ENCODE peak calls at places on chromosomes 1 and 21, in nine cellular contexts. K is vagina, T is IMR-90, X is stomach, J is Peyer's patch, S is endothelial cell of umbilical vein, G is ovary, M is body of pancreas, L is testis. Z is an unnamed sample. For H3K4me1, the result is how much of the 10 kb centered on the place peaks cover.

GRCh38 chr1:170562644-170563338 is 30.8 kb downstream of the GORAB start:
- DNase-seq in M (peak), S (peak), T (peak), L (peak), J (no peak), G (peak), X (no peak), K (no peak), Z (peak)

GRCh38 chr1:8587784-8588183 is 229.7 kb downstream of the RERE start:
- DNase-seq in K (no peak), J (no peak), S (no peak), G (no peak), M (no peak), T (no peak), X (no peak), L (no peak), Z (no peak)

GRCh38 chr1:229058111-229058551 is 212.8 kb upstream of the RAB4A start:
- DNase-seq in K (no peak), M (peak), S (no peak), X (peak), G (no peak), T (no peak), L (no peak), J (no peak), Z (no peak)

GRCh38 chr1:40901886-40902633 is 39.9 kb upstream of the CITED4 start:
- DNase-seq in S (peak), X (no peak), L (peak), K (no peak), T (peak), M (no peak), G (no peak), J (no peak), Z (no peak)

GRCh38 chr1:165496493-165496892 is 47.3 kb upstream of the LRRC52 start:
- DNase-seq in M (no peak), L (no peak), J (no peak), K (no peak), X (no peak), G (no peak), T (no peak), S (no peak), Z (no peak)

GRCh38 chr1:167057297-167057688 is 32.9 kb downstream of the GPA33 start:
- DNase-seq in K (no peak), L (peak), J (no peak), G (no peak), M (peak), T (peak), X (peak), S (no peak), Z (no peak)

GRCh38 chr1:47444578-47445465 is 7.0 kb downstream of the FOXD2 start:
- DNase-seq in S (no peak), J (peak), X (no peak), M (peak), G (no peak), T (peak), K (no peak), L (peak), Z (no peak)

GRCh38 chr1:33036051-33036525 is 595 bp downstream of the AK2 start:
- DNase-seq in L (peak), J (no peak), M (no peak), S (peak), T (peak), K (no peak), X (no peak), G (no peak), Z (no peak)

GRCh38 chr1:27724961-27725373 is 794 bp upstream of the FAM76A start:
- DNase-seq in X (peak), J (peak), K (no peak), M (peak), G (peak), S (peak), T (no peak), L (peak), Z (peak)

GRCh38 chr1:109482796-109483638 is 688 bp upstream of the ATXN7L2 start:
- DNase-seq in L (no peak), T (peak), S (peak), X (no peak), J (no peak), M (peak), K (no peak), G (peak), Z (peak)

GRCh38 chr1:110339427-110340206 is 440 bp downstream of the RBM15 start:
- DNase-seq in J (no peak), M (peak), T (peak), G (no peak), S (peak), X (peak), L (peak), K (no peak), Z (peak)

GRCh38 chr1:162740755-162741154 is 49.7 kb upstream of the HSD17B7 start:
- DNase-seq in L (no peak), K (no peak), T (peak), M (no peak), J (peak), G (no peak), X (no peak), S (no peak), Z (peak)

GRCh38 chr21:31837613-31838390 is 35.0 kb upstream of the HUNK start:
- DNase-seq in S (no peak), K (no peak), T (no peak), M (no peak), X (no peak), L (no peak), J (no peak), G (no peak), Z (no peak)

GRCh38 chr1:214416417-214417212 is 134.8 kb downstream of the PTPN14 start:
- DNase-seq in S (peak), J (no peak), G (no peak), T (peak), M (no peak), L (no peak), X (no peak), K (no peak), Z (no peak)

GRCh38 chr21:26131554-26131953 is 39.0 kb downstream of the APP start:
- DNase-seq in K (no peak), S (no peak), G (no peak), J (no peak), T (no peak), X (no peak), M (no peak), L (no peak), Z (no peak)

GRCh38 chr1:68322837-68323687 is 90.7 kb upstream of the WLS start:
- DNase-seq in G (peak), L (peak), S (no peak), K (no peak), J (no peak), M (no peak), T (peak), X (no peak), Z (peak)

GRCh38 chr1:169513208-169513607 is 27.5 kb upstream of the SLC19A2 start:
- DNase-seq in K (no peak), J (no peak), X (no peak), S (no peak), L (no peak), G (peak), M (no peak), T (no peak), Z (no peak)

GRCh38 chr1:161046574-161047167 is 894 bp upstream of the USF1 start:
- DNase-seq in L (no peak), J (no peak), K (no peak), T (no peak), S (no peak), G (no peak), X (no peak), M (no peak), Z (no peak)

GRCh38 chr1:170967042-170967910 is 31.9 kb downstream of the MROH9 start:
- DNase-seq in T (peak), X (no peak), L (peak), M (peak), G (peak), K (no peak), S (peak), J (no peak), Z (no peak)

GRCh38 chr1:67211589-67212563 is 45.6 kb downstream of the IL23R start:
- DNase-seq in T (peak), G (no peak), L (peak), M (peak), S (peak), X (no peak), J (no peak), K (no peak), Z (peak)

GRCh38 chr21:44374601-44375280 is 21.3 kb downstream of the TRPM2 start:
- DNase-seq in L (peak), J (peak), G (no peak), T (no peak), M (no peak), X (no peak), K (no peak), S (no peak), Z (no peak)

GRCh38 chr1:191963286-191963685 is 195.0 kb upstream of the RGS18 start:
- DNase-seq in X (no peak), G (no peak), J (no peak), T (peak), K (no peak), S (no peak), M (no peak), L (no peak), Z (no peak)

GRCh38 chr1:67170751-67171573 is 4.7 kb downstream of the IL23R start:
- DNase-seq in X (no peak), K (no peak), J (no peak), G (no peak), S (no peak), M (no peak), L (no peak), T (no peak), Z (no peak)

GRCh38 chr1:1120866-1121563 is 5.1 kb upstream of the C1orf159 start:
- DNase-seq in S (no peak), T (no peak), K (no peak), X (no peak), L (no peak), G (no peak), J (peak), M (no peak), Z (no peak)

GRCh38 chr1:203274603-203275381 is 30.5 kb upstream of the BTG2 start:
- DNase-seq in S (no peak), K (peak), M (no peak), L (peak), G (peak), X (no peak), J (no peak), T (peak), Z (peak)

GRCh38 chr1:112061852-112062451 is 72.5 kb upstream of the KCND3 start:
- DNase-seq in M (no peak), K (no peak), T (no peak), S (no peak), G (no peak), X (no peak), J (no peak), L (no peak), Z (no peak)

GRCh38 chr1:44049839-44050238 is 18.6 kb upstream of the SLC6A9 start:
- DNase-seq in X (no peak), L (no peak), M (no peak), K (no peak), T (peak), G (no peak), S (peak), J (no peak), Z (peak)

GRCh38 chr21:42389449-42389835 is 6.4 kb downstream of the TMPRSS3 start:
- DNase-seq in M (peak), T (no peak), S (no peak), G (no peak), K (no peak), X (peak), J (peak), L (no peak), Z (no peak)
- H3K4me3 ChIP-seq in M (no peak), T (no peak), S (no peak), G (no peak), K (no peak), X (peak), J (no peak), L (no peak), Z (no peak)

GRCh38 chr1:23178414-23178813 is 9.8 kb upstream of the LUZP1 start:
- DNase-seq in X (no peak), M (no peak), S (peak), T (no peak), L (no peak), K (no peak), G (no peak), J (no peak), Z (no peak)

GRCh38 chr1:23177031-23177430 is 8.4 kb upstream of the LUZP1 start:
- DNase-seq in G (no peak), S (no peak), L (no peak), X (no peak), M (no peak), T (no peak), K (no peak), J (no peak), Z (no peak)

GRCh38 chr1:23174383-23175110 is 5.9 kb upstream of the LUZP1 start:
- DNase-seq in T (no peak), K (no peak), M (no peak), L (no peak), G (no peak), S (no peak), X (no peak), J (no peak), Z (no peak)

GRCh38 chr1:23178931-23179330 is 10.3 kb upstream of the LUZP1 start:
- DNase-seq in J (no peak), K (no peak), S (peak), T (peak), M (no peak), X (no peak), L (no peak), G (no peak), Z (no peak)

DNA sequence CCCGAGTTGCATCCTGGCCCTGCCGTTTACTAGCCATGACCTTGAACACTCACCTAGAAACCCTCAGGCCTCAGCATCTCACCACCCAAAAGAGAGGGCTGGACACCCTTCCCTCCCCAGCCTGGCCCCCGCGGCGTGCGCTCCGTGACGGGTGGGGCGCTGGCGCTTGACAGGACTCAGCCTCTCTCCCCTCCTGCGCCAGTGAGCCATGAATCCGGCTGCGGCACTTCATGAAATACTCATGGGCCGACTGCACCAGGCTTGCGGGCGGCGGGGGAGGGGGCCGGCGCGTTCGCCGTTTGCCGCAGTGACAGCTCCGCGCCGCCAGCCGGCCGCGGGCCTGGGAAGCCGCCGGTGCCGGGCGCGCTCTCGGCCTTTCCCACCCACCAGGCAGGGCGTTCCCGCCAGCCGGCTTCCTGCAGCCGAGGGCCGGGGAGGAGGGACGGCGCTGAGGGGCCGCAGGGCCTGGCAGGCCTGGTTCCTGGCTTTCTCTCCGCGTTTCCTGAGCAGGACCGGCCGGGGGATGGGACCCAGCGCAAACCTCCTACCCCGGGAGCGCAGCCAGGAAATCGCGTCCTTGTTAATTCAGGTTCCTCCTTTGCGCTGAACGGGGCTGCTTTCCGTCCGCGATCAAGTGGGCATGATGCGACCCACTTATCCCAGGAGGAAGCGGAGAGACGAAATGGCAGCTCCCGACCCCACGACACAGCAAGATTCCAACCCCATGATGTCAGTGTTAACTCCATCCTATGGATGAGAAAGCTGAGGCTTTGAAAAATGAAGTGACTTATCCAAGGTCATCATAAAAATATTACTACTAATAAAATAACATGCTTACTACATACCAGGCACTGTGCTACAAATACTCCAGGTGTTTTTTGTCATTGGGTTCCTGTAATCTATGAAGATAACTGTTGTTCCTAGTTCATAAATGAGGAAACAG is 9.1 kb upstream of the LUZP1 start:
- DNase-seq in J (peak), S (peak), X (peak), K (no peak), G (peak), T (peak), L (peak), M (peak), Z (peak)
- TF ChIP-seq POLR2A in J (no peak), S (peak), X (no peak), K (no peak), G (no peak), T (peak), L (no peak), M (peak), Z (peak)

DNA sequence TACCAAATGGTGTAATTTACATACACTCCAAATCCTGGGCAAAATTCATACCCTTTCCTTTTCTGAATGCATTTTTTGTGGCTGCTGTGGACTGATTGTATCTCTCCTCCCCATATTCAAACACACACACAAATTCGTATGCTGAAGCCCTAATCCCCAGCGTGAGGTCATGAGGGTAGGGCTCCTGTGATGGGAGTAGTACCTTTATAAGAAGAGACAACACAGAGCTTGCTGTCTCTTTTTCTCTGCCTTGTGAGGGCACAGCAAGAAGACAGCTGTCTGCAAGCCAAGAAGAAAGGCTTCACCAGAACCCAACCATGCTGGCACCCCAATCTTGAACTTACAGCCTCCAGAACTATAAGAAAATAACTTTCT is 24.4 kb downstream of the DUSP10 start:
- DNase-seq in M (no peak), G (no peak), T (no peak), X (no peak), K (no peak), J (no peak), S (no peak), L (no peak), Z (no peak)
- H3K4me1 ChIP-seq in M (half or more), G (under half), T (half or more), X (half or more), K (under half), J (under half), S (under half), L (under half), Z (under half)

GRCh38 chr1:85465099-85465790 is at the start of gene DDAH1:
- DNase-seq in L (peak), X (peak), T (peak), K (no peak), M (peak), S (peak), G (peak), J (peak), Z (peak)

GRCh38 chr1:85465791-85466134 is 804 bp upstream of the DDAH1 start:
- DNase-seq in M (no peak), G (no peak), X (no peak), S (peak), K (no peak), L (peak), J (no peak), T (peak), Z (no peak)

GRCh38 chr1:85463666-85464496 is 1.1 kb downstream of the DDAH1 start:
- DNase-seq in L (no peak), J (no peak), M (no peak), S (no peak), G (peak), T (no peak), X (no peak), K (no peak), Z (no peak)

GRCh38 chr1:85462931-85463665 is 1.9 kb downstream of the DDAH1 start:
- DNase-seq in K (no peak), S (peak), X (no peak), G (no peak), M (peak), J (no peak), T (no peak), L (no peak), Z (no peak)

GRCh38 chr1:85464497-85465098 is 361 bp downstream of the DDAH1 start:
- DNase-seq in G (peak), X (peak), K (no peak), M (peak), S (peak), T (peak), L (peak), J (peak), Z (peak)
- H3K4me3 ChIP-seq in G (peak), X (peak), K (peak), M (peak), S (peak), T (peak), L (peak), J (peak), Z (peak)

GRCh38 chr1:37931493-37932158 is 15.2 kb downstream of the INPP5B start:
- DNase-seq in M (peak), K (no peak), S (peak), J (peak), T (peak), G (peak), X (peak), L (peak), Z (peak)
- TF ChIP-seq POLR2A in M (peak), K (no peak), S (no peak), J (no peak), T (no peak), G (no peak), X (no peak), L (no peak), Z (no peak)

DNA sequence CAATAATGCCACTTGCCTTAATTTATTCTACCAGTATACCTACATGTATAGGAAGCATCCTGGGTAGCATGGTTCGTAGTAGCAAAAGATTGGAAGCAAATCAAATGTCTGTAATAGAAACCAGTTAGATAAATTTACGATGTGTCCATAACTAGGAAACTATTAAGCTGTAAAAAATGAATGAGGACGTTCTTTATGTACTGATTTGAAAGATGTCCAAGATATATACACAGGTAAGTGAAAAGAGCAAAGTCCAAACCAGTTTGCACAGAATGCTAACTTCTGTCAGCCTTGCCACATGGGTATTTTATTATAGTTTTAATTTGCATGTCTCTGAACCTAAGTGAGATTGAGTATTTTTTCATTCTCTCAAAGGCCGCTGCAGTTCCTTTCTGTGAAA is 251.8 kb upstream of the IRF2BP2 start:
- DNase-seq in G (no peak), L (no peak), T (no peak), X (no peak), J (no peak), K (no peak), M (no peak), S (no peak), Z (no peak)
- H3K4me1 ChIP-seq in G (under half), L (under half), T (under half), X (under half), J (under half), K (under half), M (under half), S (under half), Z (under half)

GRCh38 chr1:16026723-16027484 is 5.1 kb downstream of the CLCNKA start:
- DNase-seq in T (no peak), K (no peak), M (peak), S (peak), L (no peak), J (no peak), G (peak), X (peak), Z (no peak)
- H3K4me3 ChIP-seq in T (peak), K (peak), M (no peak), S (no peak), L (peak), J (no peak), G (peak), X (peak), Z (no peak)

DNA sequence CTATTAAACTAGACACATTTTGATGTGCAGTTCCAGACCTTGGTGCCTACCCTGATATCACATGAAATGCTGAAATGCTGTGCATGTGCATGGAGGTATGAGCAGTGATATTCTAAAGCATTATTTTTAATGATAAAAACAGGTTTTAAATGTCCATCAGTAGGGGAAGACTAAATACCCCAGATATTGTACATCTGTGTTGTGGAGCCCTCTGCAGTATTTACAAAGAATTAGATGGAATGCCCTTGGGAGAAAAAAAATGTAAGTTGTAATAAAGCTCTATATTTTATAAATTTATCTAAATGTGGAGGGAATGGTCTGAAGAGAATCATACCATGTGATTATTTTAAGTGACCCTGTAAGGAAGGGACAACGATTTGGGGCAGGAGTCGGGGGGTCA is 39.1 kb upstream of the IGSF5 start:
- DNase-seq in T (peak), G (no peak), S (no peak), M (no peak), X (no peak), L (no peak), K (no peak), J (no peak), Z (no peak)
- TF ChIP-seq POLR2A in T (no peak), G (no peak), S (no peak), M (no peak), X (no peak), L (no peak), K (no peak), J (no peak), Z (no peak)

Z was measured in adrenal gland.